ENCODE peak calls at places on chromosomes 3 and 15, in seven cellular contexts. C is astrocyte of the hippocampus; B is effector CD4-positive, alpha-beta T cell; X is GM20000; S is activated naive CD8-positive, alpha-beta T cell treated with anti-CD3 and anti-CD28 coated beads, Interleukin-2, amount 50 U/mL, for 24 hours; O is lung; Y is activated naive CD4-positive, alpha-beta T cell treated with anti-CD3 and anti-CD28 coated beads, Interleukin-2, amount 10 ng/mL, durations not matched to agents 7 days and 5 days. G is an unnamed sample.

GRCh38 chr15:50066202-50066601 is 52.8 kb downstream of the ATP8B4 start:
- DNase-seq in C (peak; percentile 7), B (no peak), X (no peak), S (peak; percentile 22), O (no peak), Y (no peak), G (peak; percentile 39)

GRCh38 chr3:129587061-129587460 is 19.4 kb downstream of the PLXND1 start:
- DNase-seq in C (no peak), B (no peak), X (no peak), S (no peak), O (no peak), Y (no peak), G (peak; percentile 47)

GRCh38 chr15:73800662-73801345 is 47.7 kb upstream of the INSYN1 start:
- DNase-seq in C (peak; percentile 83), B (no peak), X (no peak), S (no peak), O (no peak), Y (no peak), G (no peak)

GRCh38 chr3:14879161-14879888 is 60.6 kb downstream of the FGD5 start:
- DNase-seq in C (no peak), B (no peak), X (no peak), S (no peak), O (no peak), Y (peak; percentile 73), G (no peak)

GRCh38 chr3:35141406-35141805 is 497.9 kb upstream of the ARPP21 start:
- DNase-seq in C (peak; percentile 1), B (no peak), X (no peak), S (no peak), O (no peak), Y (no peak), G (no peak)

GRCh38 chr3:44468572-44469520 is 8.6 kb downstream of the ZNF445 start:
- DNase-seq in C (peak; percentile 64), B (no peak), X (no peak), S (no peak), O (no peak), Y (no peak), G (peak; percentile 48)

GRCh38 chr3:56899078-56899477 is 97.3 kb upstream of the ARHGEF3 start:
- DNase-seq in C (no peak), B (no peak), X (no peak), S (no peak), O (no peak), Y (no peak), G (no peak)

GRCh38 chr3:178198329-178198728 is 337.9 kb upstream of the KCNMB2 start:
- DNase-seq in C (peak; percentile 32), B (no peak), X (no peak), S (no peak), O (no peak), Y (no peak), G (peak; percentile 23)

GRCh38 chr15:65942436-65942835 is 73.1 kb downstream of the RAB11A start:
- DNase-seq in C (peak; percentile 58), B (no peak), X (no peak), S (peak; percentile 9), O (no peak), Y (peak; percentile 50), G (no peak)

GRCh38 chr3:39398700-39399099 is 7.8 kb upstream of the RPSA start:
- DNase-seq in C (no peak), B (no peak), X (no peak), S (no peak), O (no peak), Y (no peak), G (no peak)

GRCh38 chr15:70512772-70513362 is 250.5 kb downstream of the UACA start:
- DNase-seq in C (no peak), B (no peak), X (peak; percentile 77), S (peak; percentile 68), O (peak; percentile 52), Y (peak; percentile 80), G (peak; percentile 79)

GRCh38 chr15:42736178-42736792 is 643 bp downstream of the CDAN1 start:
- DNase-seq in C (peak; percentile 53), B (no peak), X (peak; percentile 73), S (peak; percentile 20), O (no peak), Y (peak; percentile 42), G (no peak)

GRCh38 chr3:194877311-194878119 is 191.8 kb downstream of the FAM43A start:
- DNase-seq in C (no peak), B (no peak), X (no peak), S (no peak), O (no peak), Y (no peak), G (no peak)

GRCh38 chr15:65377105-65377975 is 462 bp downstream of the IGDCC3 start:
- DNase-seq in C (peak; percentile 79), B (no peak), X (no peak), S (no peak), O (no peak), Y (no peak), G (peak; percentile 31)

GRCh38 chr3:145243875-145244274 is 917.1 kb downstream of the PLOD2 start:
- DNase-seq in C (peak; percentile 85), B (no peak), X (no peak), S (no peak), O (no peak), Y (no peak), G (no peak)

GRCh38 chr15:57683481-57683880 is 23.0 kb upstream of the POLR2M start:
- DNase-seq in C (no peak), B (no peak), X (no peak), S (no peak), O (no peak), Y (no peak), G (no peak)

GRCh38 chr3:26058774-26059455 is 269.0 kb downstream of the OXSM start:
- DNase-seq in C (peak; percentile 52), B (no peak), X (no peak), S (no peak), O (no peak), Y (no peak), G (no peak)

GRCh38 chr3:188673509-188674239 is 498.1 kb upstream of the TPRG1 start:
- DNase-seq in C (peak; percentile 78), B (no peak), X (no peak), S (no peak), O (no peak), Y (no peak), G (peak; percentile 96)

GRCh38 chr15:65423150-65423976 is 616 bp upstream of the IGDCC4 start:
- DNase-seq in C (no peak), B (no peak), X (no peak), S (no peak), O (no peak), Y (no peak), G (peak; percentile 15)

GRCh38 chr3:117355566-117355965 is 646.0 kb downstream of the TUSC7 start:
- DNase-seq in C (peak; percentile 42), B (no peak), X (peak; percentile 5), S (no peak), O (no peak), Y (no peak), G (peak; percentile 20)

GRCh38 chr3:147393261-147393964 is 12.9 kb downstream of the ZIC4 start:
- DNase-seq in C (peak; percentile 72), B (no peak), X (no peak), S (no peak), O (no peak), Y (no peak), G (no peak)

GRCh38 chr3:159458010-159458409 is 530.6 kb upstream of the IL12A start:
- DNase-seq in C (peak; percentile 91), B (no peak), X (no peak), S (no peak), O (no peak), Y (no peak), G (peak; percentile 81)

GRCh38 chr15:90912770-90913075 is 9.6 kb downstream of the MAN2A2 start:
- DNase-seq in C (no peak), B (no peak), X (no peak), S (no peak), O (no peak), Y (no peak), G (no peak)

GRCh38 chr3:66494964-66495581 is 5.7 kb downstream of the LRIG1 start:
- DNase-seq in C (peak; percentile 29), B (no peak), X (no peak), S (no peak), O (no peak), Y (no peak), G (peak; percentile 49)

GRCh38 chr15:100043069-100043641 is 298.6 kb downstream of the ADAMTS17 start:
- DNase-seq in C (peak; percentile 83), B (no peak), X (no peak), S (no peak), O (no peak), Y (no peak), G (peak; percentile 69)

GRCh38 chr3:169573129-169573528 is 90.4 kb downstream of the MECOM start:
- DNase-seq in C (no peak), B (no peak), X (no peak), S (no peak), O (no peak), Y (no peak), G (peak; percentile 11)

GRCh38 chr3:169299129-169299528 is 364.4 kb downstream of the MECOM start:
- DNase-seq in C (no peak), B (no peak), X (no peak), S (no peak), O (no peak), Y (no peak), G (no peak)

GRCh38 chr3:98986073-98986472 is 84.6 kb upstream of the DCBLD2 start:
- DNase-seq in C (peak; percentile 84), B (no peak), X (no peak), S (no peak), O (no peak), Y (no peak), G (peak; percentile 71)

GRCh38 chr3:69739204-69740102 is at the start of gene MITF:
- DNase-seq in C (peak; percentile 97), B (no peak), X (peak; percentile 88), S (peak; percentile 59), O (peak; percentile 93), Y (peak; percentile 29), G (peak; percentile 94)

GRCh38 chr15:100124936-100125626 is 216.7 kb downstream of the ADAMTS17 start:
- DNase-seq in C (no peak), B (no peak), X (no peak), S (no peak), O (no peak), Y (no peak), G (no peak)

G was measured in trophoblast cell.